ENCODE peak calls at places on chromosome 7, in five cellular contexts. X is heart left ventricle, U is endodermal cell, Q is AG10803, H is transverse colon. F is an unnamed sample.
A peak's percentile ranks its signal among the peaks of the same experiment; 100 is the strongest.

GRCh38 chr7:16028103-16028502 is 341.6 kb upstream of the MEOX2 start:
- DNase-seq in X (no peak), U (no peak), Q (peak; percentile 94), H (no peak), F (peak; percentile 96)

GRCh38 chr7:149584530-149584929 is 86.9 kb upstream of the ZNF746 start:
- DNase-seq in X (no peak), U (no peak), Q (no peak), H (no peak), F (no peak)

GRCh38 chr7:134948246-134948645 is 38.1 kb upstream of the AGBL3 start:
- DNase-seq in X (no peak), U (no peak), Q (no peak), H (no peak), F (no peak)

GRCh38 chr7:94423865-94424264 is 29.2 kb downstream of the COL1A2 start:
- DNase-seq in X (no peak), U (no peak), Q (peak; percentile 92), H (no peak), F (peak; percentile 65)

GRCh38 chr7:70298780-70299446 is 700.6 kb downstream of the AUTS2 start:
- DNase-seq in X (no peak), U (no peak), Q (no peak), H (no peak), F (no peak)

GRCh38 chr7:97541188-97541587 is 190.7 kb upstream of the TAC1 start:
- DNase-seq in X (no peak), U (no peak), Q (no peak), H (no peak), F (no peak)

GRCh38 chr7:44808914-44809393 is 12.5 kb downstream of the PPIA start:
- DNase-seq in X (no peak), U (no peak), Q (no peak), H (no peak), F (no peak)

GRCh38 chr7:82343-83155 is 109.8 kb upstream of the FAM20C start:
- DNase-seq in X (no peak), U (peak; percentile 85), Q (no peak), H (peak; percentile 53), F (no peak)

GRCh38 chr7:68679456-68680234 is 918.6 kb upstream of the AUTS2 start:
- DNase-seq in X (no peak), U (no peak), Q (no peak), H (no peak), F (no peak)

GRCh38 chr7:31764457-31764856 is 77.4 kb downstream of the PPP1R17 start:
- DNase-seq in X (no peak), U (no peak), Q (no peak), H (no peak), F (no peak)

GRCh38 chr7:121192834-121193233 is 136.0 kb upstream of the WNT16 start:
- DNase-seq in X (no peak), U (no peak), Q (no peak), H (no peak), F (peak; percentile 66)

GRCh38 chr7:21722371-21722770 is 179.5 kb downstream of the DNAH11 start:
- DNase-seq in X (no peak), U (no peak), Q (no peak), H (no peak), F (no peak)
- TF ChIP-seq CTCF in X (no peak), U (peak; percentile 68), Q (no peak), H (no peak), F (peak; percentile 14)

GRCh38 chr7:25952277-25953057 is 199.5 kb upstream of the NFE2L3 start:
- DNase-seq in X (no peak), U (peak; percentile 62), Q (no peak), H (no peak), F (no peak)
- H3K4me3 ChIP-seq in X (no peak overlapping the region), U (peak overlapping the region; percentile 57), Q (no peak overlapping the region), H (no peak overlapping the region), F (no peak overlapping the region)

DNA sequence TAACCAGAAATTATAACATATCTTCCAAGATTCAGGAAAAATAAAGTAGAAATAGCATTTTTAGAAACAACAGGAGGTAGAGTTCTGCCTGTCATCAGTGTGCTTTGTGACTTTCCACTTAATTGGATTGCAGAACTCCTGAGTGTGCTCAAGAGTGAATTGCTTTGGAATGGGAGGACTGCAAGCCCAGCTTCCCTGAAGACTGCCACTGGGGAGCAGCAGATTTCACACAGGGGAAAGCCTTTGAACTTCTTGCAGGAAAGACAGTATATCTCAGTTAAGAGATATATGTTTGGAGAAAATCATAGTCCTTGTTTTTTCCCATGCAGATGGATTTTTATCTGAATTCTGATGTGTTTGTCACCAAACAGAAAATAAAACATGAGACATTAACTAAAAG is 124.5 kb downstream of the TMEM168 start:
- DNase-seq in X (no peak), U (peak; percentile 77), Q (peak; percentile 8), H (peak; percentile 59), F (no peak)
- TF ChIP-seq CTCF in X (no peak), U (peak; percentile 68), Q (no peak), H (peak; percentile 42), F (no peak)

GRCh38 chr7:26950854-26951253 is 86.5 kb upstream of the SKAP2 start:
- DNase-seq in X (no peak), U (no peak), Q (peak; percentile 17), H (no peak), F (no peak)

GRCh38 chr7:26948617-26949118 is 84.3 kb upstream of the SKAP2 start:
- DNase-seq in X (no peak), U (peak; percentile 65), Q (no peak), H (no peak), F (no peak)

GRCh38 chr7:26944486-26944885 is 80.1 kb upstream of the SKAP2 start:
- DNase-seq in X (no peak), U (no peak), Q (no peak), H (no peak), F (no peak)

GRCh38 chr7:26949319-26949718 is 84.9 kb upstream of the SKAP2 start:
- DNase-seq in X (no peak), U (no peak), Q (no peak), H (no peak), F (no peak)

DNA sequence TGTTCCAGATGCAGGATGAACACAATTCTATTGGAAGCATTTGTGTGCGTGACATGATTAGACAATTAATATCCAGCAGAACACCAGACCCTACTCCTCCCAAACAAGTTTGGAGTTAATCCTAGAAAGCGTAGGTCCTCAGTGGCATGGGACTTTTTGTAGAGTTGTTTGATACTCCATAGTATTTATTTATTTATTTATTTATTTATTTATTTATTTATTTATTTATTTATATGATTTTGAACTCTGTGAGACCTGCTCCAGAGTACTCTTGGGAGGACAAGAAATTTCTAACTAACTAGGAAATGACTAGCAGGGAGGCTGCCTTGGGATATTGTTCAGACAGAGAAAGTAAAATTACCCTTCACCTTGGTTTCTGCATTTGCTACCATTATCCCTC is 80.6 kb upstream of the SKAP2 start:
- DNase-seq in X (no peak), U (no peak), Q (no peak), H (no peak), F (no peak)
- H3K4me3 ChIP-seq in X (no peak overlapping the region), U (no peak overlapping the region), Q (no peak overlapping the region), H (no peak overlapping the region), F (no peak overlapping the region)

GRCh38 chr7:27564881-27565482 is 97.7 kb downstream of the HIBADH start:
- DNase-seq in X (no peak), U (peak; percentile 51), Q (no peak), H (no peak), F (no peak)

GRCh38 chr7:27555670-27556069 is 107.0 kb downstream of the HIBADH start:
- DNase-seq in X (no peak), U (no peak), Q (no peak), H (no peak), F (no peak)

GRCh38 chr7:27554826-27555225 is 107.9 kb downstream of the HIBADH start:
- DNase-seq in X (no peak), U (no peak), Q (no peak), H (no peak), F (no peak)

GRCh38 chr7:27560706-27561235 is 101.9 kb downstream of the HIBADH start:
- DNase-seq in X (no peak), U (no peak), Q (peak; percentile 72), H (no peak), F (peak; percentile 90)
- TF ChIP-seq CTCF in X (no peak), U (peak; percentile 38), Q (peak; percentile 31), H (no peak), F (peak; percentile 2)

GRCh38 chr7:3043544-3044395 is at the start of gene CARD11:
- DNase-seq in X (no peak), U (peak; percentile 72), Q (no peak), H (peak; percentile 24), F (no peak)
- H3K4me3 ChIP-seq in X (no peak within 1 kb of the TSS), U (no peak within 1 kb of the TSS), Q (no peak within 1 kb of the TSS), H (peak within 1 kb of the TSS; percentile 21), F (no peak within 1 kb of the TSS)

DNA sequence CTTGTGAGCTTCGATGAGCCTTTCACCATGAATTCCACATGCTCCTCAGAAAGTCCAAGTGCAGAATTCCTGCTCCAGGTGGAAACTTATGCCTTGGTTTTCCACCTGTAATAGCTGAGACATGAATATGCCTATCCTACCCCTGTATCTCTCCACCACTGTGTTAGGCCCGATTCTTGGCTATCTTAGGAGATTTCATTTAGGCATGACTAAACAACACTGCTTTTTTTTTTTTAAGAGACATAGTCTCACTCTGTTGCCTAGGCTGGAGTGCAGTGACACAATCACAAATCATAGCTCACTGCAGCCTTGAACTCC is 57.2 kb downstream of the NCAPG2 start:
- DNase-seq in X (no peak), U (no peak), Q (no peak), H (no peak), F (no peak)
- TF ChIP-seq CTCF in X (no peak), U (no peak), Q (no peak), H (no peak), F (no peak)

DNA sequence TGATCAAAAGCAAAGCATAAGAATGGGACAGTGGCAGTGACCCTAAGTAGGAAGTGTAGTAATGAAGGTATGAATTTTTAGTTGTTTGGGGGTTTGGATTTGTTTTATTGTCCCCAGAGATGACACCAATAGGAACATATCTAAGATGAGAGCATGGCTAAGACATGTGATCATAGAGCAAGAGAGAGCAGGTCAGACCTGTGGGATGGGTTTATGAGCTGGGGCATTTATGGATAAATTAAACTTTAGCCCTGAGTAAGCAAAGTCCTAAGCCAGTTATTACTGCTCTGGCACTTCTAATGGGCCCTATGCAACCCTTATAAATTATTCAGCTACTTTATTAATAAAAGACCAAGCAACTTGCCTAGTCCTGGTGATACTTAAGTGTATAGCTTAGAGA is 85.2 kb downstream of the LRRC4 start:
- DNase-seq in X (no peak), U (no peak), Q (no peak), H (no peak), F (no peak)
- H3K4me3 ChIP-seq in X (no peak overlapping the region), U (no peak overlapping the region), Q (no peak overlapping the region), H (no peak overlapping the region), F (no peak overlapping the region)

GRCh38 chr7:7764515-7765138 is 46.2 kb upstream of the RPA3 start:
- DNase-seq in X (no peak), U (no peak), Q (no peak), H (no peak), F (no peak)
- TF ChIP-seq CTCF in X (no peak), U (peak; percentile 37), Q (no peak), H (no peak), F (no peak)

F was measured in astrocyte.